ENCODE peak calls at places on chromosomes 6 and 20, in five cellular contexts. W is pancreas, Z is HT1080, H is MM.1S, O is LoVo. T is an unnamed sample.

GRCh38 chr6:160238234-160238633 is 20.4 kb downstream of the SLC22A2 start:
- DNase-seq in W (no peak), Z (no peak), H (no peak), O (peak; percentile 8), T (no peak)

GRCh38 chr6:7911345-7911725 is 747 bp upstream of the TXNDC5 start:
- DNase-seq in W (no peak), Z (no peak), H (peak; percentile 73), O (peak; percentile 23), T (no peak)

GRCh38 chr6:38319259-38320255 is 320.2 kb downstream of the BTBD9 start:
- DNase-seq in W (no peak), Z (no peak), H (no peak), O (no peak), T (no peak)

GRCh38 chr6:104952911-104953409 is 3.9 kb upstream of the LIN28B start:
- DNase-seq in W (no peak), Z (peak; percentile 44), H (no peak), O (no peak), T (no peak)

GRCh38 chr20:11807070-11807741 is 110.5 kb upstream of the BTBD3 start:
- DNase-seq in W (no peak), Z (peak; percentile 70), H (no peak), O (no peak), T (no peak)

GRCh38 chr6:155740781-155741399 is 285.3 kb upstream of the NOX3 start:
- DNase-seq in W (no peak), Z (no peak), H (no peak), O (no peak), T (no peak)

GRCh38 chr6:16712931-16713484 is 48.3 kb downstream of the ATXN1 start:
- DNase-seq in W (no peak), Z (peak; percentile 96), H (no peak), O (peak; percentile 86), T (no peak)

GRCh38 chr6:16765235-16765634 is 4.0 kb upstream of the ATXN1 start:
- DNase-seq in W (no peak), Z (no peak), H (no peak), O (no peak), T (no peak)

GRCh38 chr6:119025793-119026192 is 52.7 kb downstream of the FAM184A start:
- DNase-seq in W (no peak), Z (no peak), H (no peak), O (no peak), T (no peak)

GRCh38 chr6:30845183-30845582 is 39.1 kb upstream of the DDR1 start:
- DNase-seq in W (peak; percentile 19), Z (no peak), H (no peak), O (no peak), T (no peak)

GRCh38 chr6:52117352-52117751 is 29.9 kb upstream of the PKHD1 start:
- DNase-seq in W (no peak), Z (no peak), H (no peak), O (no peak), T (no peak)

GRCh38 chr6:138833819-138834539 is 38.1 kb downstream of the ECT2L start:
- DNase-seq in W (no peak), Z (no peak), H (no peak), O (no peak), T (no peak)

GRCh38 chr6:12957321-12958051 is 240.9 kb downstream of the PHACTR1 start:
- DNase-seq in W (peak; percentile 79), Z (peak; percentile 78), H (peak; percentile 25), O (peak; percentile 6), T (peak; percentile 3)

GRCh38 chr6:111658445-111659154 is 52.9 kb upstream of the TRAF3IP2 start:
- DNase-seq in W (no peak), Z (no peak), H (no peak), O (no peak), T (no peak)

GRCh38 chr6:41733707-41734665 is 1.4 kb downstream of the TFEB start:
- DNase-seq in W (peak; percentile 84), Z (peak; percentile 79), H (peak; percentile 75), O (peak; percentile 7), T (peak; percentile 66)

GRCh38 chr6:97215157-97215769 is 67.8 kb downstream of the MMS22L start:
- DNase-seq in W (no peak), Z (peak; percentile 43), H (no peak), O (no peak), T (peak; percentile 22)

GRCh38 chr20:23445596-23446217 is 6.2 kb downstream of the CSTL1 start:
- DNase-seq in W (no peak), Z (peak; percentile 83), H (no peak), O (no peak), T (no peak)

GRCh38 chr6:132257561-132257960 is 143.7 kb downstream of the MOXD1 start:
- DNase-seq in W (no peak), Z (no peak), H (no peak), O (no peak), T (no peak)

GRCh38 chr6:165515963-165516624 is 146.9 kb downstream of the PDE10A start:
- DNase-seq in W (no peak), Z (peak; percentile 70), H (no peak), O (peak; percentile 31), T (no peak)

GRCh38 chr20:2420510-2420909 is 39.8 kb downstream of the TGM6 start:
- DNase-seq in W (no peak), Z (no peak), H (no peak), O (no peak), T (no peak)

GRCh38 chr20:1897486-1897885 is 2.3 kb downstream of the SIRPA start:
- DNase-seq in W (no peak), Z (no peak), H (no peak), O (no peak), T (no peak)

GRCh38 chr6:44800171-44800671 is 412.7 kb downstream of the CDC5L start:
- DNase-seq in W (no peak), Z (peak; percentile 20), H (no peak), O (no peak), T (no peak)

GRCh38 chr6:37514377-37514776 is 14.7 kb upstream of the CCDC167 start:
- DNase-seq in W (no peak), Z (peak; percentile 80), H (no peak), O (no peak), T (no peak)

GRCh38 chr20:62235001-62235776 is 3.1 kb upstream of the OSBPL2 start:
- DNase-seq in W (no peak), Z (no peak), H (no peak), O (no peak), T (no peak)

GRCh38 chr6:138682722-138683521 is 90.6 kb upstream of the CCDC28A start:
- DNase-seq in W (no peak), Z (peak; percentile 91), H (no peak), O (no peak), T (no peak)

GRCh38 chr6:155524249-155524651 is 68.6 kb upstream of the NOX3 start:
- DNase-seq in W (no peak), Z (peak; percentile 78), H (no peak), O (no peak), T (no peak)